ENCODE peak calls at places on chromosomes 16 and 17, in eight cellular contexts. U is HFFc6; S is AG10803; R is Right ventricle myocardium superior; B is stimulated activated naive CD4-positive, alpha-beta T cell; N is GM19239; E is KBM-7; V is H54. F is an unnamed sample.

GRCh38 chr17:76199466-76199865 is 40.8 kb downstream of the RNF157 start:
- DNase-seq in U (no peak), S (no peak), R (no peak), B (peak; percentile 82), N (no peak), E (no peak), V (no peak), F (no peak)

GRCh38 chr17:6110088-6110487 is 39.9 kb downstream of the WSCD1 start:
- DNase-seq in U (no peak), S (no peak), R (no peak), B (no peak), N (no peak), E (no peak), V (no peak), F (peak; percentile 46)

GRCh38 chr16:72744064-72744793 is 303.7 kb downstream of the ZFHX3 start:
- DNase-seq in U (no peak), S (no peak), R (no peak), B (no peak), N (no peak), E (no peak), V (no peak), F (no peak)

GRCh38 chr16:3065069-3065741 is at the start of gene IL32:
- DNase-seq in U (peak; percentile 16), S (peak; percentile 78), R (peak; percentile 59), B (peak; percentile 66), N (no peak), E (no peak), V (peak; percentile 94), F (peak; percentile 92)

GRCh38 chr17:64777413-64778101 is 115.5 kb upstream of the SMURF2 start:
- DNase-seq in U (no peak), S (no peak), R (peak; percentile 73), B (no peak), N (no peak), E (peak; percentile 51), V (no peak), F (no peak)

GRCh38 chr17:66398617-66399016 is 96.2 kb downstream of the PRKCA start:
- DNase-seq in U (no peak), S (no peak), R (no peak), B (no peak), N (no peak), E (no peak), V (no peak), F (no peak)

GRCh38 chr16:4987250-4987579 is 29.1 kb downstream of the SEC14L5 start:
- DNase-seq in U (no peak), S (no peak), R (no peak), B (no peak), N (no peak), E (no peak), V (no peak), F (no peak)

GRCh38 chr17:43799047-43799446 is 18.8 kb downstream of the CFAP97D1 start:
- DNase-seq in U (no peak), S (no peak), R (no peak), B (no peak), N (no peak), E (no peak), V (no peak), F (no peak)

GRCh38 chr16:61936522-61936921 is 99.7 kb downstream of the CDH8 start:
- DNase-seq in U (no peak), S (no peak), R (no peak), B (no peak), N (no peak), E (no peak), V (no peak), F (no peak)

GRCh38 chr17:18949566-18949965 is 2.4 kb upstream of the SLC5A10 start:
- DNase-seq in U (no peak), S (no peak), R (no peak), B (no peak), N (no peak), E (no peak), V (no peak), F (no peak)

GRCh38 chr17:78725448-78726021 is 56.5 kb downstream of the CYTH1 start:
- DNase-seq in U (no peak), S (no peak), R (no peak), B (no peak), N (no peak), E (peak; percentile 83), V (no peak), F (no peak)

GRCh38 chr16:48558269-48558915 is 51.6 kb downstream of the N4BP1 start:
- DNase-seq in U (peak; percentile 23), S (peak; percentile 79), R (no peak), B (peak; percentile 3), N (no peak), E (no peak), V (no peak), F (no peak)

GRCh38 chr16:63689068-63689467 is 1432.8 kb downstream of the CDH11 start:
- DNase-seq in U (no peak), S (no peak), R (no peak), B (no peak), N (no peak), E (no peak), V (no peak), F (no peak)

GRCh38 chr16:73185737-73186136 is 137.8 kb upstream of the ZFHX3 start:
- DNase-seq in U (no peak), S (no peak), R (no peak), B (no peak), N (no peak), E (no peak), V (no peak), F (no peak)

GRCh38 chr16:51327001-51327400 is 175.9 kb upstream of the SALL1 start:
- DNase-seq in U (peak; percentile 59), S (peak; percentile 55), R (no peak), B (no peak), N (no peak), E (no peak), V (no peak), F (no peak)

GRCh38 chr16:82653550-82654511 is 27.1 kb downstream of the CDH13 start:
- DNase-seq in U (peak; percentile 92), S (peak; percentile 91), R (no peak), B (peak; percentile 28), N (no peak), E (peak; percentile 83), V (peak; percentile 48), F (peak; percentile 88)

GRCh38 chr16:28497861-28498599 is 3.6 kb downstream of the APOBR start:
- DNase-seq in U (no peak), S (no peak), R (no peak), B (no peak), N (no peak), E (no peak), V (no peak), F (no peak)

GRCh38 chr16:13113786-13114185 is 212.4 kb downstream of the SHISA9 start:
- DNase-seq in U (no peak), S (no peak), R (no peak), B (no peak), N (no peak), E (no peak), V (no peak), F (no peak)

F was measured in Daoy.